ENCODE peak calls at places on chromosomes 5 and 9, in six cellular contexts. T is breast epithelium, S is heart left ventricle, O is psoas muscle, R is endodermal cell, Y is gastrocnemius medialis. D is an unnamed sample.
A peak's percentile ranks its signal among the peaks of the same experiment; 100 is the strongest.

GRCh38 chr9:135692410-135692809 is 6.9 kb downstream of the SOHLH1 start:
- DNase-seq in T (no peak), S (no peak), O (no peak), R (no peak), Y (no peak), D (no peak)

GRCh38 chr9:127555830-127556820 is 56.0 kb upstream of the STXBP1 start:
- DNase-seq in T (peak; percentile 88), S (peak; percentile 81), O (peak; percentile 73), R (no peak), Y (peak; percentile 26), D (peak; percentile 30)

GRCh38 chr5:32964246-32964645 is 253.1 kb downstream of the NPR3 start:
- DNase-seq in T (no peak), S (no peak), O (no peak), R (peak; percentile 66), Y (no peak), D (no peak)

GRCh38 chr5:68240196-68240595 is 24.6 kb downstream of the PIK3R1 start:
- DNase-seq in T (no peak), S (no peak), O (no peak), R (no peak), Y (no peak), D (no peak)

GRCh38 chr5:8857051-8857450 is 688.8 kb downstream of the SEMA5A start:
- DNase-seq in T (no peak), S (no peak), O (no peak), R (no peak), Y (no peak), D (no peak)

GRCh38 chr5:16615737-16616535 is 861 bp downstream of the RETREG1 start:
- DNase-seq in T (no peak), S (no peak), O (no peak), R (peak; percentile 60), Y (no peak), D (no peak)

GRCh38 chr5:82820958-82821880 is 256.0 kb downstream of the TMEM167A start:
- DNase-seq in T (no peak), S (no peak), O (no peak), R (no peak), Y (no peak), D (no peak)

GRCh38 chr9:4489919-4490704 is at the start of gene SLC1A1:
- DNase-seq in T (peak; percentile 45), S (peak; percentile 62), O (peak; percentile 58), R (peak; percentile 90), Y (peak; percentile 26), D (peak; percentile 28)

GRCh38 chr9:28915256-28915930 is 1342.1 kb upstream of the C9orf72 start:
- DNase-seq in T (no peak), S (no peak), O (no peak), R (no peak), Y (no peak), D (no peak)

GRCh38 chr9:13163287-13163686 is 116.2 kb downstream of the MPDZ start:
- DNase-seq in T (no peak), S (no peak), O (no peak), R (no peak), Y (no peak), D (no peak)

GRCh38 chr9:6667633-6668280 is 22.2 kb upstream of the GLDC start:
- DNase-seq in T (no peak), S (no peak), O (no peak), R (peak; percentile 50), Y (no peak), D (no peak)

GRCh38 chr9:89952401-89952800 is 347.6 kb downstream of the GADD45G start:
- DNase-seq in T (no peak), S (no peak), O (no peak), R (no peak), Y (no peak), D (no peak)

GRCh38 chr5:180047667-180048066 is 23.9 kb downstream of the RNF130 start:
- DNase-seq in T (peak; percentile 42), S (peak; percentile 43), O (peak; percentile 68), R (no peak), Y (peak; percentile 64), D (no peak)

GRCh38 chr5:157670662-157671591 is at the start of gene C5orf52:
- DNase-seq in T (no peak), S (peak; percentile 55), O (peak; percentile 39), R (peak; percentile 29), Y (no peak), D (no peak)

GRCh38 chr5:43769576-43770352 is 166.8 kb downstream of the NNT start:
- DNase-seq in T (no peak), S (peak; percentile 34), O (no peak), R (no peak), Y (peak; percentile 10), D (no peak)

GRCh38 chr9:131714161-131714646 is 25.7 kb downstream of the RAPGEF1 start:
- DNase-seq in T (peak; percentile 77), S (peak; percentile 83), O (peak; percentile 64), R (no peak), Y (no peak), D (no peak)

GRCh38 chr5:161966544-161966943 is 101.0 kb upstream of the GABRG2 start:
- DNase-seq in T (no peak), S (no peak), O (no peak), R (no peak), Y (no peak), D (no peak)

GRCh38 chr5:50744761-50745160 is 78.3 kb downstream of the PARP8 start:
- DNase-seq in T (no peak), S (no peak), O (no peak), R (no peak), Y (no peak), D (peak; percentile 17)

GRCh38 chr5:39623291-39623865 is 198.6 kb upstream of the DAB2 start:
- DNase-seq in T (no peak), S (no peak), O (no peak), R (no peak), Y (no peak), D (no peak)

GRCh38 chr9:82553654-82554366 is 509.1 kb downstream of the RASEF start:
- DNase-seq in T (no peak), S (no peak), O (no peak), R (no peak), Y (no peak), D (no peak)

GRCh38 chr5:168172718-168173045 is 118.8 kb upstream of the WWC1 start:
- DNase-seq in T (peak; percentile 19), S (peak; percentile 50), O (no peak), R (no peak), Y (no peak), D (no peak)

GRCh38 chr9:134403292-134403681 is 77.0 kb downstream of the RXRA start:
- DNase-seq in T (no peak), S (peak; percentile 80), O (peak; percentile 78), R (no peak), Y (peak; percentile 86), D (no peak)

GRCh38 chr9:36718612-36719011 is 145.9 kb downstream of the MELK start:
- DNase-seq in T (no peak), S (no peak), O (no peak), R (no peak), Y (no peak), D (no peak)

GRCh38 chr5:59893061-59893435 is 478 bp downstream of the PDE4D start:
- DNase-seq in T (no peak), S (no peak), O (no peak), R (peak; percentile 74), Y (no peak), D (no peak)

GRCh38 chr9:18424132-18424531 is 49.8 kb upstream of the ADAMTSL1 start:
- DNase-seq in T (no peak), S (no peak), O (no peak), R (no peak), Y (no peak), D (no peak)

GRCh38 chr9:86655147-86655546 is 292.2 kb downstream of the GAS1 start:
- DNase-seq in T (no peak), S (no peak), O (no peak), R (no peak), Y (no peak), D (no peak)

DNA sequence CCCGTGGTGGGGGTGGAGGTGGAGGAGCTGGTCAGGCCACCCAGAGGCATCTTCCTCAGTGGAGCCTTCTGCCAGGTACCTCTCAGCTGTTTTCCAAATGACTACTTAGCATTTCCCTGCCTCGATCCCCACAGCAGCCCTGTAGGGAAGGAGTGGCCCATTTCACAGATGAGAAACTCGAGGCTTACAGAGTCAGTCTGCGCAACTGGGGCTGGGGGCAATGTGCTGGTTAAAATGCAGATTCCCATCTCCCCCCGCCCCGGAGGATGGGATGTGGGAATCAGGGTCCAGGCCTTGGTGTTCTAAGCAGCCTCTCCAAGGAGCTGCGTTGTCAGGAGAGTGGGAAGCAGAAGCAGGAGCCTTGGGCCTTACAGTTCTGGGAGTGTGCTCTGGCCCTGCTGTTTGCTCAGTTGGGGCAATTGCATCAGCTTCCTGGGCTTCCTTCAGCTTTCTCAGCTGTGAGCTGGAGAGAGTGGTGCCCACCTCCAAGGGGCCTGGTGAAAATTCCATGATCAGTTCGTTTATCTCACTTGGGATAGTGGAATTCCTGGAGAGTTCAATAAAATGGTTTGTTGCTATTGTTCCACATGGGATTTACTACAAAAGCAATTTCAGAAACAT is 19.4 kb downstream of the ERGIC1 start:
- DNase-seq in T (no peak), S (no peak), O (no peak), R (no peak), Y (no peak), D (no peak)
- H3K4me1 ChIP-seq in T (peaks cover 17% of the 10 kb centered on the region), S (peaks cover 19% of the 10 kb centered on the region), O (peaks cover 54% of the 10 kb centered on the region), R (no peaks in the 10 kb centered on the region), Y (peaks cover 49% of the 10 kb centered on the region), D (peaks cover 39% of the 10 kb centered on the region)

DNA sequence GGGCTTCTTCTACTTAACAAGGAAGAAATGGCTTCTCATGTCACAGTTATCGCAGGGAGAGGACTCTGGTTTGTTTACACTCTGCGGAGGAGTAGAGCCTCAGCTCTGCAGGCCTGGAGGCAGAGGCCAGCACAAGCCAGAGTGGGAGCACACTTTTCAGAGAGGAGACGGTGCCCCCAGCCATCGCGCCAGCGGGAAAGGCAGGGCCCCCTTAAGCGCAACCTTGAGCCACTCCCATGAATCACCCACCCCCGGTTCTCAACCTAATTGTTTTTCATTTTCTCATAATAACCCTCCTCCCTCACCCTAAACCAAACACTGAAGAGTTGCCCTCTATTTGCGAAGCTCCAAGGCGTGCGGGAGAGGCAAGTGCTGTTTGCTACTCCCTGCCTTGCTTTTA is 208.4 kb upstream of the TBCA start:
- DNase-seq in T (no peak), S (no peak), O (no peak), R (no peak), Y (no peak), D (no peak)
- H3K36me3 ChIP-seq in T (no peaks in the 10 kb centered on the region), S (no peaks in the 10 kb centered on the region), O (no peaks in the 10 kb centered on the region), R (no peaks in the 10 kb centered on the region), Y (no peaks in the 10 kb centered on the region), D (no peaks in the 10 kb centered on the region)

DNA sequence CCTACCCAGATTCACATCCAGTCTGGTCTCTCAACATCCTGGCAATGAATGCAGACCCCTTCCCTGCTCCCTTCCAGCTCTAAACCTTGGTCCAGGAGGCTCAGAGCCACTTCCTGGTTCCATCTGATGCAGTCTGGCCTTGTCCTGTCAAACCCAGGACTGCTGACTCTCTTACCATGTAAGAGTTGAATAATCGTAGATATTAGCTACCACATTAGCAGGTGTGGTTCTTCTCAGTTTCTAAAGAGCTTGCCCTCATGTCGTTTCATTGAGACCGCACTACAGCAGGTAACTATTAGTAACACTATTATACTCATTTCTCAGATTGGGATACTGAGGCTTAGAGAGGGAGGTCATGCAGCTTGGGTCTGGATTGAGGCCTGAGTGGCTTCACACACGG is 133.3 kb downstream of the BOD1 start:
- DNase-seq in T (no peak), S (no peak), O (no peak), R (no peak), Y (no peak), D (no peak)
- H3K4me1 ChIP-seq in T (no peaks in the 10 kb centered on the region), S (no peaks in the 10 kb centered on the region), O (no peaks in the 10 kb centered on the region), R (no peaks in the 10 kb centered on the region), Y (no peaks in the 10 kb centered on the region), D (no peaks in the 10 kb centered on the region)

DNA sequence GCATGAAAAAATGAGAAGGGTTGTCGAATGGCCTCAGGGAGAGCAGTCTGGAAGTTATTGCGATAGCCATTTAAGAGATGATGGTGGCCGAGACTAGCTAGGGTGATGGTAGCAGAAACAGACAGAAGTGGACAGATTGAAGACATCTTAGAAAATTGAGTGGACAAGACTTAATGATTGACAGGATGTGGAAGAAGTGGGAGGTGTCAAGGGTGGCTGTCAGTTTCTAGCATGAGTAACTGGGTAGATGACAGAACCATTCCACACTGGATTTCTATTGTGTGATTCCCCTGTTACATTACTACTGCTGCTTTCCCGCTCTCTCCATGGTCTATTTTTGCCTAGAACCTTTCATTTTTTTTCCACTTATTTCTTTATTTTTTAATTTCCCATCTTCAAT is 12.6 kb downstream of the CHMP5 start:
- DNase-seq in T (no peak), S (no peak), O (no peak), R (no peak), Y (no peak), D (no peak)
- H3K36me3 ChIP-seq in T (peaks cover 10% of the 10 kb centered on the region), S (peaks cover 92% of the 10 kb centered on the region), O (peaks cover 13% of the 10 kb centered on the region), R (peaks cover 85% of the 10 kb centered on the region), Y (peaks cover 95% of the 10 kb centered on the region), D (peaks cover 54% of the 10 kb centered on the region)